ENCODE peak calls at places on chromosomes 2 and 18, in ten cellular contexts. F, K, Y, P, U, L, R, M, A and C are unnamed samples.

GRCh38 chr2:230749111-230749510 is 36.5 kb downstream of the CAB39 start:
- DNase-seq in F (no peak), K (no peak), Y (no peak), P (no peak), U (no peak), L (peak), R (peak), M (no peak), A (no peak), C (peak)

GRCh38 chr2:230161180-230161579 is 58.6 kb downstream of the SP110 start:
- DNase-seq in F (peak), K (no peak), Y (no peak), P (no peak), U (no peak), L (peak), R (peak), M (no peak), A (peak), C (peak)

GRCh38 chr2:50529600-50530218 is 502.2 kb downstream of the NRXN1 start:
- DNase-seq in F (peak), K (no peak), Y (no peak), P (peak), U (peak), L (peak), R (peak), M (no peak), A (peak), C (peak)

GRCh38 chr18:79905389-79905911 is 46.0 kb downstream of the SLC66A2 start:
- DNase-seq in F (peak), K (no peak), Y (peak), P (no peak), U (no peak), L (peak), R (peak), M (no peak), A (no peak), C (peak)

GRCh38 chr2:135182190-135182589 is 130.1 kb downstream of the RAB3GAP1 start:
- DNase-seq in F (no peak), K (no peak), Y (no peak), P (no peak), U (no peak), L (no peak), R (no peak), M (no peak), A (no peak), C (no peak)

GRCh38 chr2:227908266-227909054 is 37.0 kb downstream of the DAW1 start:
- DNase-seq in F (peak), K (no peak), Y (no peak), P (no peak), U (no peak), L (peak), R (peak), M (no peak), A (peak), C (peak)

GRCh38 chr18:77366725-77367641 is 117.3 kb downstream of the GALR1 start:
- DNase-seq in F (peak), K (no peak), Y (no peak), P (no peak), U (no peak), L (no peak), R (peak), M (no peak), A (peak), C (peak)

GRCh38 chr2:206445948-206446347 is 2.6 kb downstream of the ADAM23 start:
- DNase-seq in F (no peak), K (no peak), Y (no peak), P (no peak), U (no peak), L (no peak), R (no peak), M (no peak), A (no peak), C (no peak)

GRCh38 chr2:17232751-17233150 is 285.5 kb downstream of the RAD51AP2 start:
- DNase-seq in F (no peak), K (no peak), Y (no peak), P (no peak), U (no peak), L (no peak), R (no peak), M (no peak), A (no peak), C (no peak)

GRCh38 chr2:219168526-219168925 is 1.3 kb downstream of the SLC23A3 start:
- DNase-seq in F (no peak), K (no peak), Y (no peak), P (no peak), U (no peak), L (no peak), R (peak), M (no peak), A (peak), C (no peak)

GRCh38 chr2:238439093-238439849 is 12.5 kb downstream of the ASB1 start:
- DNase-seq in F (peak), K (no peak), Y (no peak), P (peak), U (no peak), L (peak), R (peak), M (no peak), A (peak), C (peak)

GRCh38 chr2:105798595-105798994 is 53.9 kb downstream of the NCK2 start:
- DNase-seq in F (no peak), K (no peak), Y (no peak), P (no peak), U (no peak), L (peak), R (no peak), M (peak), A (no peak), C (no peak)

GRCh38 chr2:98935111-98935770 is 784 bp downstream of the CRACDL start:
- DNase-seq in F (no peak), K (no peak), Y (no peak), P (no peak), U (no peak), L (no peak), R (no peak), M (no peak), A (peak), C (peak)

GRCh38 chr2:230254152-230254881 is 28.8 kb downstream of the SP140 start:
- DNase-seq in F (no peak), K (no peak), Y (no peak), P (no peak), U (no peak), L (no peak), R (no peak), M (peak), A (no peak), C (no peak)

GRCh38 chr2:193428336-193428818 is 1233.6 kb upstream of the TMEFF2 start:
- DNase-seq in F (no peak), K (no peak), Y (no peak), P (no peak), U (no peak), L (no peak), R (no peak), M (no peak), A (no peak), C (no peak)

GRCh38 chr2:196131384-196131861 is 40.0 kb downstream of the STK17B start:
- DNase-seq in F (peak), K (no peak), Y (peak), P (no peak), U (no peak), L (peak), R (peak), M (peak), A (peak), C (peak)

GRCh38 chr18:5417342-5417741 is 121.8 kb upstream of the ZBTB14 start:
- DNase-seq in F (peak), K (no peak), Y (no peak), P (no peak), U (no peak), L (peak), R (peak), M (no peak), A (no peak), C (no peak)

GRCh38 chr2:220915087-220915486 is 657.0 kb downstream of the EPHA4 start:
- DNase-seq in F (no peak), K (no peak), Y (no peak), P (no peak), U (no peak), L (no peak), R (no peak), M (no peak), A (no peak), C (peak)

GRCh38 chr2:173090973-173091660 is 15.5 kb downstream of the MAP3K20 start:
- DNase-seq in F (no peak), K (peak), Y (peak), P (no peak), U (no peak), L (no peak), R (no peak), M (no peak), A (no peak), C (no peak)

GRCh38 chr2:233480490-233481202 is 85.9 kb downstream of the USP40 start:
- DNase-seq in F (peak), K (no peak), Y (no peak), P (no peak), U (no peak), L (no peak), R (peak), M (no peak), A (peak), C (peak)

GRCh38 chr2:216713691-216714411 is 18.5 kb upstream of the IGFBP5 start:
- DNase-seq in F (peak), K (peak), Y (peak), P (peak), U (peak), L (peak), R (peak), M (no peak), A (peak), C (peak)

GRCh38 chr2:45227347-45227746 is 218.1 kb upstream of the SIX2 start:
- DNase-seq in F (no peak), K (no peak), Y (no peak), P (no peak), U (no peak), L (no peak), R (no peak), M (no peak), A (no peak), C (no peak)

GRCh38 chr2:172120118-172120517 is 17.4 kb upstream of the DLX2 start:
- DNase-seq in F (no peak), K (no peak), Y (no peak), P (no peak), U (no peak), L (no peak), R (no peak), M (no peak), A (no peak), C (no peak)

GRCh38 chr2:14996306-14997014 is 363.9 kb downstream of the LRATD1 start:
- DNase-seq in F (no peak), K (no peak), Y (no peak), P (no peak), U (no peak), L (no peak), R (no peak), M (no peak), A (no peak), C (no peak)

GRCh38 chr2:98691307-98691706 is 39.6 kb downstream of the MGAT4A start:
- DNase-seq in F (no peak), K (no peak), Y (no peak), P (no peak), U (no peak), L (no peak), R (peak), M (no peak), A (peak), C (peak)

GRCh38 chr18:36950960-36951359 is 122.0 kb downstream of the KIAA1328 start:
- DNase-seq in F (no peak), K (no peak), Y (no peak), P (no peak), U (no peak), L (no peak), R (no peak), M (no peak), A (no peak), C (no peak)

GRCh38 chr2:96683972-96684820 is 41.6 kb downstream of the FER1L5 start:
- DNase-seq in F (no peak), K (no peak), Y (no peak), P (no peak), U (no peak), L (no peak), R (no peak), M (no peak), A (no peak), C (no peak)

DNA sequence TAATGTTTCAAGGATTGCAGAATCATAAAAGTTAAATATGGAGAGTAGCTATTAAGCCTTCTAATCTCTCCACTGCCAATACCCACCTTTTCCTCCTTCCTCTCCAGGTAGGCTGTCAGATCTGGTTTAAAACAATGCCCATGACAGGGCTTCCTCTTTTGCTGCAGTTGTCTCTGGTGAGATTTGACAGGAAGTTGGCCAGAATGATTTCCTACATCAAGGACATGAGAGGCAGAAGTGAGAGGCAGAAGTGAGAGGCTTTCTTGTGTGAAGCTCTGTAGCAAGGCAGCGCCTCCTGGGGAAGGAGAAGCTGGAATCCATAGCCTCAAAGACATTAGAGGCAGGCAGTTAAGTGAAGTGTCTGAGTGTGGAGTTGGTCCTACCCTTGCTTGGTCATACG is 385.7 kb downstream of the HRH4 start:
- DNase-seq in F (no peak), K (no peak), Y (no peak), P (no peak), U (no peak), L (no peak), R (no peak), M (no peak), A (no peak), C (no peak)
- TF ChIP-seq CTCF in F (no peak), K (no peak), Y (no peak), P (no peak), U (no peak), L (no peak), R (no peak), M (no peak), A (no peak), C (no peak)

GRCh38 chr2:101124684-101125366 is 26.4 kb downstream of the TBC1D8 start:
- DNase-seq in F (peak), K (peak), Y (peak), P (peak), U (no peak), L (peak), R (peak), M (no peak), A (peak), C (peak)
- H3K4me3 ChIP-seq in F (no peak), K (peak), Y (peak), P (no peak), U (no peak), L (no peak), R (peak), M (no peak), A (peak), C (no peak)

GRCh38 chr2:107215764-107216398 is 329.9 kb upstream of the ST6GAL2 start:
- DNase-seq in F (no peak), K (no peak), Y (no peak), P (no peak), U (no peak), L (no peak), R (no peak), M (no peak), A (no peak), C (no peak)

GRCh38 chr2:107218208-107218607 is 332.2 kb upstream of the ST6GAL2 start:
- DNase-seq in F (no peak), K (no peak), Y (no peak), P (no peak), U (no peak), L (no peak), R (no peak), M (no peak), A (no peak), C (no peak)
- TF ChIP-seq CTCF in F (no peak), K (no peak), Y (no peak), P (no peak), U (no peak), L (no peak), R (no peak), M (no peak), A (no peak), C (no peak)

DNA sequence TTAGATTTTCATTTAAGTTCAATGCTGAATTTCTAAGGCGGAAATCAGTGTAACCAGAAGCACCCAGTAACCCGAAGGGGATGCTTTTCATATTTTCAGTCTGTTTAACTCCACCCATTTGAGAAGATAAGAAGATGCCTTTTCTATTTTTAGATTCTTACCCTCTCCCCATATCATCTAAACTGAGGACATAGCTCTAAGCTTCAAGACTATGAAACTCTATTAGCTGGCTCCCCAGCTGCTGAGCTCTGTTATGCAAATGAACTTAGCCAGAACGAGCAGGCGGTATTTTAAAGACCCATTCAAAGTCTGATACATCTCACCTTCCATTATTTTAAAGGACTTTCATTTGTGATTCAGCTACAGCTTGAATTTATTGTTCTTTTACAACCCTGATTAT is 16.5 kb downstream of the CDC42EP3 start:
- DNase-seq in F (peak), K (no peak), Y (no peak), P (no peak), U (no peak), L (no peak), R (peak), M (no peak), A (no peak), C (no peak)
- H3K4me3 ChIP-seq in F (no peak), K (peak), Y (peak), P (no peak), U (no peak), L (no peak), R (no peak), M (no peak), A (no peak), C (no peak)

GRCh38 chr2:6923319-6923718 is 6.1 kb downstream of the RNF144A start:
- DNase-seq in F (no peak), K (no peak), Y (no peak), P (no peak), U (no peak), L (no peak), R (no peak), M (no peak), A (no peak), C (no peak)

GRCh38 chr2:6924101-6924917 is 7.1 kb downstream of the RNF144A start:
- DNase-seq in F (no peak), K (no peak), Y (no peak), P (no peak), U (no peak), L (no peak), R (no peak), M (no peak), A (no peak), C (no peak)

GRCh38 chr2:6919912-6920905 is 3.0 kb downstream of the RNF144A start:
- DNase-seq in F (no peak), K (no peak), Y (no peak), P (no peak), U (no peak), L (no peak), R (no peak), M (no peak), A (no peak), C (no peak)

GRCh38 chr2:6921321-6921922 is 4.2 kb downstream of the RNF144A start:
- DNase-seq in F (no peak), K (no peak), Y (no peak), P (no peak), U (no peak), L (no peak), R (no peak), M (no peak), A (no peak), C (no peak)

DNA sequence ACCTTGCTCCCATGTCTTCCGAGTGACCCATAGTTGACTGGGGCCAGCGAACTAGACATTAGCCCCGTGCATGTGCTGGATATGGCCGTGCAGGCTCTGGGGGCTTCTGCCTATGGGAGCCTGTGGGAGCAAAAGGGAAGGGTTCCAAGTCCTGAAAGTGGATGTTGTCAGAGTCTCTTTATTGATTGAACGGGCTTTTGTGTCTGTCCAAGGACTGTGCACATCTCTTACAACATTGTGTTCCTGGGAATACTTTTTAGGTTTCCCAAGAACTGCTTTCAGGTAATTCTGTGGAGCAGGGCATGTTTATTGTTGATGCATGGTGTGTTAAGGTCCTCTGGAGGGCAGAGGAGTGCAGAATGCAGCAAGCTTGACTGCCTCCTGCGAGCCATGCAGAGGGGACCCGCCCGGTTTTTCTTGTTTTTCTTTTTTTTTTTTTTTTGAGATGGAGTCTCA is 5.0 kb downstream of the RNF144A start:
- DNase-seq in F (no peak), K (no peak), Y (no peak), P (no peak), U (no peak), L (no peak), R (peak), M (no peak), A (peak), C (peak)
- TF ChIP-seq CTCF in F (no peak), K (no peak), Y (no peak), P (no peak), U (no peak), L (no peak), R (no peak), M (peak), A (peak), C (peak)

DNA sequence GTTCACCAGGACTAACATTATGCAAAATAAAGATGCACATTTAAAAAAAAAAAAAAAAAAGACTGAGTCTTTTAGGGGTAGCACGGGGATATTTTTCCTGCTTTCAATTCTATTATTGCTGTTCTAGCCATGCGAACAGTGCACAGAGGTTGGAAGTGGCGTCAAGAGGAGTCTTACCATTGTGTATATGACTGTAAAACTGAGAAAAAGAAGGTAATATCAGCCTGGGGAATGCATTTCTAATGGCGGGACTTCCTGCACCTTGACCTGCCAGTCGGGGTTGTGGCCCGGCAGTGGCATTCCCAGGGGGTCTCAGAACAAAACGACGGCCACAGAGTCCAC is 48.5 kb upstream of the ATP6V1B1 start:
- DNase-seq in F (no peak), K (no peak), Y (no peak), P (no peak), U (no peak), L (no peak), R (no peak), M (no peak), A (no peak), C (no peak)
- H3K4me3 ChIP-seq in F (peak), K (peak), Y (peak), P (no peak), U (peak), L (no peak), R (no peak), M (no peak), A (no peak), C (no peak)

DNA sequence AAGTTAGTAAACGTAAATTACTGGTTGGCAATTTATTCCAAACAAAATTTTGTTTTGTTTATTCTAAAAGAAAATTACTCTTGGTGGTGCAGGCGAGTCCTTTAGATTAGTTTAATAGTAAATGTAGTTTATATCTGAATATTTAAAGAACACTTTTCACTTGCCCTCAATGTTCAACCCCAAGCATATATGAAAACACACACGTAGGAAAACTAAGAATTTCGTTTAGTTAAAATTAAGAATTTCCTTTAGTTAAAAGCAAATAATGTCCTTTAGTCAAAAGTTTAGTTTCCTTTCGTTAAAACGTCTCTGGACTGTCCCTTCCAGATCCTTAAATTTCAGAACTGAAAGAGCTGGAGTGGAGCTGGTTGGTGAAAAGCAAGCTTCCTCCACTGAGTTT is 19.1 kb upstream of the CYTIP start:
- DNase-seq in F (no peak), K (no peak), Y (no peak), P (no peak), U (no peak), L (no peak), R (no peak), M (no peak), A (no peak), C (no peak)
- TF ChIP-seq CTCF in F (no peak), K (no peak), Y (no peak), P (no peak), U (no peak), L (no peak), R (no peak), M (no peak), A (no peak), C (no peak)